ENCODE peak calls at places on chromosomes 1 and 21, in ten cellular contexts. G is GM23338; I is ACHN; H is stimulated activated CD4-positive, alpha-beta T cell treated with anti-CD3 and anti-CD28 coated beads, Interleukin-1b, Interleukin-23, amount 100 ng/mL, for 24 hours; P is activated T-cell treated with anti-CD3 and anti-CD28 coated beads, Interleukin-2, amount 50 U/mL, for 1 hour; L is EL; B is astrocyte of the spinal cord; M is fibroblast of gingiva; X is KBM-7; Y is T-helper 2 cell. O is an unnamed sample.

GRCh38 chr1:115727706-115728249 is 40.7 kb downstream of the CASQ2 start:
- DNase-seq in H (no peak), I (no peak), G (no peak), X (peak; percentile 85), Y (no peak), B (peak; percentile 90), L (peak; percentile 80), M (peak; percentile 85), P (no peak), O (no peak)

GRCh38 chr1:59947047-59947938 is 20.7 kb upstream of the CYP2J2 start:
- DNase-seq in B (peak; percentile 68), Y (peak; percentile 19), P (peak; percentile 32), I (peak; percentile 57), H (peak; percentile 9), M (peak; percentile 56), L (peak; percentile 56), X (peak; percentile 54), G (peak; percentile 86), O (no peak)

GRCh38 chr1:160001440-160001839 is 30.4 kb downstream of the PIGM start:
- DNase-seq in H (no peak), G (no peak), Y (no peak), X (no peak), P (no peak), I (no peak), B (no peak), L (no peak), M (no peak), O (no peak)

GRCh38 chr1:67833595-67833926 is 294 bp upstream of the GNG12 start:
- DNase-seq in L (peak; percentile 76), H (no peak), X (no peak), Y (no peak), P (no peak), I (no peak), M (peak; percentile 76), G (no peak), B (no peak), O (no peak)

GRCh38 chr21:45405819-45406762 is 1.1 kb downstream of the COL18A1 start:
- DNase-seq in I (peak; percentile 74), Y (no peak), P (peak; percentile 25), H (no peak), M (no peak), L (peak; percentile 24), G (peak; percentile 85), B (peak; percentile 50), X (no peak), O (no peak)

GRCh38 chr1:230319014-230319747 is 107.0 kb downstream of the PGBD5 start:
- DNase-seq in B (no peak), M (no peak), P (no peak), X (no peak), L (no peak), Y (no peak), I (no peak), G (no peak), H (no peak), O (no peak)

GRCh38 chr21:42269382-42269781 is 45.8 kb downstream of the TFF3 start:
- DNase-seq in I (no peak), H (no peak), M (no peak), G (no peak), X (no peak), L (no peak), P (no peak), B (no peak), Y (no peak), O (no peak)

GRCh38 chr1:112445591-112445990 is 49.6 kb downstream of the CTTNBP2NL start:
- DNase-seq in L (no peak), I (no peak), H (no peak), G (no peak), Y (no peak), X (no peak), P (no peak), B (no peak), M (no peak), O (no peak)

GRCh38 chr1:151539321-151540020 is 638 bp upstream of the TUFT1 start:
- DNase-seq in I (peak; percentile 99), H (no peak), B (peak; percentile 95), X (peak; percentile 89), M (peak; percentile 36), G (peak; percentile 92), L (peak; percentile 95), Y (no peak), P (no peak), O (no peak)

GRCh38 chr1:15584489-15585363 is at the start of gene AGMAT:
- DNase-seq in H (peak; percentile 33), B (no peak), P (peak; percentile 60), L (peak; percentile 60), I (peak; percentile 48), Y (peak; percentile 29), X (no peak), M (no peak), G (peak; percentile 95), O (peak; percentile 41)

GRCh38 chr1:155858805-155859233 is 548 bp upstream of the SYT11 start:
- DNase-seq in G (no peak), H (no peak), Y (no peak), I (no peak), L (no peak), B (no peak), P (no peak), X (no peak), M (peak; percentile 80), O (no peak)

GRCh38 chr1:248696775-248697174 is 5.8 kb downstream of the OR14I1 start:
- DNase-seq in I (no peak), B (no peak), X (no peak), H (no peak), Y (no peak), M (no peak), L (no peak), P (no peak), G (no peak), O (no peak)

GRCh38 chr1:184811439-184812111 is 56.9 kb upstream of the EDEM3 start:
- DNase-seq in M (no peak), H (no peak), X (no peak), Y (no peak), P (no peak), I (no peak), G (no peak), L (no peak), B (no peak), O (no peak)

GRCh38 chr1:50783286-50783685 is 176.8 kb downstream of the FAF1 start:
- DNase-seq in L (no peak), H (no peak), P (no peak), I (no peak), X (no peak), G (no peak), B (peak; percentile 16), M (no peak), Y (no peak), O (no peak)

GRCh38 chr1:36584874-36585759 is 102.4 kb upstream of the CSF3R start:
- DNase-seq in I (no peak), X (no peak), M (no peak), P (no peak), G (no peak), B (no peak), L (no peak), Y (no peak), H (no peak), O (no peak)

GRCh38 chr21:31420988-31421387 is 76.9 kb upstream of the TIAM1 start:
- DNase-seq in L (no peak), G (no peak), I (no peak), Y (no peak), P (no peak), X (no peak), B (no peak), M (no peak), H (no peak), O (no peak)

GRCh38 chr1:186183970-186184628 is 191.0 kb downstream of the TPR start:
- DNase-seq in Y (no peak), M (peak; percentile 66), G (no peak), B (peak; percentile 53), X (no peak), P (no peak), L (peak; percentile 60), I (peak; percentile 58), H (no peak), O (no peak)

GRCh38 chr1:212816567-212817278 is 25.0 kb downstream of the TATDN3 start:
- DNase-seq in G (no peak), I (no peak), L (peak; percentile 6), Y (no peak), B (no peak), M (no peak), X (no peak), H (no peak), P (no peak), O (no peak)

GRCh38 chr1:220300442-220301121 is 28.3 kb upstream of the RAB3GAP2 start:
- DNase-seq in H (no peak), P (no peak), Y (no peak), B (peak; percentile 88), G (peak; percentile 64), X (peak; percentile 33), M (peak; percentile 86), L (peak; percentile 91), I (peak; percentile 91), O (no peak)

GRCh38 chr1:167517535-167518330 is 596 bp downstream of the CD247 start:
- DNase-seq in P (peak; percentile 88), B (no peak), Y (peak; percentile 75), X (no peak), H (peak; percentile 67), G (no peak), M (no peak), L (peak; percentile 43), I (no peak), O (peak; percentile 82)

GRCh38 chr1:101290922-101291561 is 54.2 kb downstream of the S1PR1 start:
- DNase-seq in X (no peak), M (no peak), H (no peak), I (no peak), Y (no peak), B (no peak), L (no peak), P (no peak), G (no peak), O (no peak)

GRCh38 chr1:19072285-19072981 is 116.0 kb upstream of the IFFO2 start:
- DNase-seq in B (no peak), M (no peak), G (no peak), P (no peak), H (no peak), L (no peak), X (no peak), Y (no peak), I (no peak), O (no peak)

GRCh38 chr1:41102653-41103052 is 81.1 kb upstream of the SLFNL1 start:
- DNase-seq in P (no peak), I (no peak), X (no peak), H (no peak), Y (no peak), B (no peak), L (peak; percentile 6), M (no peak), G (no peak), O (no peak)

GRCh38 chr1:186949173-186949572 is 120.4 kb downstream of the PLA2G4A start:
- DNase-seq in M (no peak), G (no peak), P (no peak), B (no peak), I (no peak), X (no peak), Y (no peak), L (no peak), H (no peak), O (no peak)

O was measured in activated T-helper 1 cell treated with anti-CD3 and anti-CD28 coated beads, Interleukin-2, amount 50 U/mL, for 16 hours.